ENCODE peak calls at places on chromosomes 1 and 21, in nine cellular contexts. X is cardiac septum; U is NCI-H1105 treated with DMSO at 0.1 percent for 48 hours; C is CD4-positive, alpha-beta T cell; S is Right ventricle myocardium superior; W is posterior vena cava; Y is endodermal cell; K is brain microvascular endothelial cell; Q is AG08395. R is an unnamed sample.

GRCh38 chr21:27818847-27819246 is 852.0 kb upstream of the ADAMTS5 start:
- DNase-seq in C (no peak), X (no peak), Y (no peak), W (no peak), Q (no peak), S (no peak), K (no peak), U (no peak), R (no peak)

GRCh38 chr1:179228783-179229213 is 679 bp downstream of the ABL2 start:
- DNase-seq in C (peak), W (peak), X (peak), Y (peak), S (peak), K (no peak), U (peak), Q (peak), R (no peak)

GRCh38 chr1:38817958-38818705 is 41.4 kb downstream of the RRAGC start:
- DNase-seq in S (peak), W (no peak), Q (peak), U (peak), X (no peak), C (no peak), K (no peak), Y (peak), R (no peak)

GRCh38 chr1:52834798-52835197 is 7.8 kb upstream of the ZYG11A start:
- DNase-seq in Y (no peak), X (no peak), K (no peak), U (no peak), C (no peak), S (no peak), W (no peak), Q (no peak), R (no peak)

GRCh38 chr21:42648606-42649005 is 4.8 kb upstream of the PDE9A start:
- DNase-seq in Q (no peak), U (no peak), X (no peak), S (no peak), C (no peak), W (peak), K (no peak), Y (no peak), R (no peak)

GRCh38 chr1:52593495-52593894 is 8.7 kb upstream of the GPX7 start:
- DNase-seq in K (no peak), S (no peak), X (no peak), Y (no peak), W (no peak), Q (no peak), U (no peak), C (no peak), R (no peak)

GRCh38 chr1:98046031-98046641 is 125.3 kb upstream of the DPYD start:
- DNase-seq in W (no peak), K (peak), U (peak), Y (peak), Q (peak), X (peak), C (no peak), S (peak), R (no peak)

GRCh38 chr1:228070173-228070572 is 12.3 kb upstream of the ARF1 start:
- DNase-seq in K (no peak), U (no peak), Q (no peak), X (no peak), S (no peak), Y (no peak), W (no peak), C (no peak), R (no peak)

GRCh38 chr1:207579436-207579799 is 65.5 kb upstream of the CR1L start:
- DNase-seq in Q (peak), S (no peak), K (peak), C (no peak), Y (peak), X (no peak), U (peak), W (no peak), R (no peak)

GRCh38 chr1:20727746-20728316 is 4.7 kb downstream of the SH2D5 start:
- DNase-seq in K (no peak), U (no peak), Q (no peak), X (no peak), S (no peak), W (peak), C (no peak), Y (peak), R (peak)

GRCh38 chr1:32773018-32773763 is 44.0 kb downstream of the YARS1 start:
- DNase-seq in Q (peak), U (peak), Y (peak), K (peak), C (peak), X (peak), W (peak), S (peak), R (no peak)

R was measured in mesenteric fat pad.